ENCODE peak calls at places on chromosomes 6 and 20, in four cellular contexts. D is activated naive CD4-positive, alpha-beta T cell treated with anti-CD3 and anti-CD28 coated beads for 36 hours; C is heart left ventricle; Y is NCI-H446. R is an unnamed sample.

GRCh38 chr6:164756142-164756541 is 553.3 kb downstream of the C6orf118 start:
- DNase-seq in Y (no peak), D (no peak), C (no peak), R (no peak)

GRCh38 chr6:53672232-53672631 is 6.7 kb upstream of the KLHL31 start:
- DNase-seq in Y (no peak), C (no peak), D (no peak), R (no peak)

GRCh38 chr20:41142241-41142640 is 4.9 kb downstream of the PLCG1 start:
- DNase-seq in D (peak), Y (no peak), C (no peak), R (no peak)

GRCh38 chr6:31114540-31114876 is at the start of gene PSORS1C1:
- DNase-seq in D (no peak), Y (peak), C (peak), R (peak)

GRCh38 chr20:45254867-45255266 is 503 bp upstream of the SLPI start:
- DNase-seq in C (no peak), D (no peak), Y (no peak), R (no peak)

GRCh38 chr6:88870728-88871330 is 92.6 kb downstream of the RNGTT start:
- DNase-seq in D (peak), C (peak), Y (peak), R (peak)

GRCh38 chr20:35539756-35540212 is 2.1 kb upstream of the ERGIC3 start:
- DNase-seq in D (peak), Y (peak), C (no peak), R (peak)

GRCh38 chr6:138564170-138564721 is 65.0 kb upstream of the NHSL1 start:
- DNase-seq in Y (no peak), D (no peak), C (no peak), R (no peak)

GRCh38 chr6:56757585-56757984 is 114.9 kb upstream of the DST start:
- DNase-seq in C (no peak), D (no peak), Y (peak), R (no peak)

GRCh38 chr6:153511896-153512496 is 380.9 kb upstream of the RGS17 start:
- DNase-seq in C (no peak), Y (no peak), D (no peak), R (peak)

GRCh38 chr6:82408952-82409421 is 45.4 kb downstream of the TPBG start:
- DNase-seq in Y (no peak), D (no peak), C (no peak), R (no peak)

GRCh38 chr6:49856282-49856681 is 10.1 kb downstream of the CRISP1 start:
- DNase-seq in Y (no peak), D (no peak), C (no peak), R (no peak)

GRCh38 chr20:63135411-63135810 is 80.5 kb downstream of the YTHDF1 start:
- DNase-seq in D (no peak), C (no peak), Y (no peak), R (no peak)

GRCh38 chr6:38684244-38684643 is 18.7 kb downstream of the GLO1 start:
- DNase-seq in Y (no peak), C (no peak), D (no peak), R (no peak)

GRCh38 chr20:20498081-20498861 is 130.4 kb downstream of the INSM1 start:
- DNase-seq in D (no peak), C (no peak), Y (peak), R (no peak)

GRCh38 chr6:164928366-164929154 is 380.8 kb downstream of the C6orf118 start:
- DNase-seq in D (no peak), C (no peak), Y (no peak), R (no peak)

GRCh38 chr6:34174846-34175399 is 29.0 kb upstream of the GRM4 start:
- DNase-seq in C (no peak), D (no peak), Y (no peak), R (no peak)

GRCh38 chr6:25431642-25432307 is 152.6 kb downstream of the CARMIL1 start:
- DNase-seq in Y (peak), C (no peak), D (no peak), R (no peak)

GRCh38 chr6:119077643-119078448 is 618 bp downstream of the FAM184A start:
- DNase-seq in Y (no peak), C (peak), D (peak), R (peak)

GRCh38 chr6:149363154-149363553 is 36.9 kb upstream of the SUMO4 start:
- DNase-seq in C (no peak), D (no peak), Y (no peak), R (no peak)

R was measured in testis.